ENCODE peak calls at places on chromosomes 6 and 20, in four cellular contexts. One of them, this sample, is unnamed.

GRCh38 chr6:155530219-155530834 is 74.7 kb upstream of the NOX3 start:
- DNase-seq in HepG2: peak
- DNase-seq in K562: peak
- DNase-seq in GM12878: no peak
- DNase-seq in this sample: peak

GRCh38 chr6:141326426-141326825 is 806.3 kb upstream of the GJE1 start:
- DNase-seq in HepG2: peak
- DNase-seq in K562: peak
- DNase-seq in GM12878: no peak
- DNase-seq in this sample: no peak

GRCh38 chr20:2978519-2978918 is 64.9 kb upstream of the GNRH2 start:
- DNase-seq in GM12878: no peak
- DNase-seq in K562: no peak
- DNase-seq in HepG2: no peak
- DNase-seq in this sample: no peak

GRCh38 chr6:10695086-10695657 is 400 bp downstream of the PAK1IP1 start:
- DNase-seq in K562: peak
- DNase-seq in GM12878: no peak
- DNase-seq in HepG2: no peak
- DNase-seq in this sample: no peak

GRCh38 chr6:167712332-167713087 is 114.2 kb upstream of the AFDN start:
- DNase-seq in HepG2: no peak
- DNase-seq in K562: no peak
- DNase-seq in GM12878: no peak
- DNase-seq in this sample: no peak

GRCh38 chr6:107116328-107116892 is 1.1 kb upstream of the BEND3 start:
- DNase-seq in GM12878: no peak
- DNase-seq in K562: peak
- DNase-seq in HepG2: no peak
- DNase-seq in this sample: no peak

GRCh38 chr6:13256614-13257013 is 71.7 kb downstream of the TBC1D7 start:
- DNase-seq in HepG2: peak
- DNase-seq in GM12878: no peak
- DNase-seq in K562: peak
- DNase-seq in this sample: no peak

GRCh38 chr20:35837577-35838195 is 65.9 kb downstream of the PHF20 start:
- DNase-seq in HepG2: no peak
- DNase-seq in GM12878: no peak
- DNase-seq in K562: no peak
- DNase-seq in this sample: no peak

GRCh38 chr6:142821860-142822259 is 123.1 kb downstream of the HIVEP2 start:
- DNase-seq in GM12878: no peak
- DNase-seq in HepG2: no peak
- DNase-seq in K562: no peak
- DNase-seq in this sample: no peak

GRCh38 chr20:53174454-53174853 is 202.3 kb downstream of the TSHZ2 start:
- DNase-seq in K562: peak
- DNase-seq in GM12878: no peak
- DNase-seq in HepG2: no peak
- DNase-seq in this sample: no peak

GRCh38 chr20:53176133-53176532 is 204.0 kb downstream of the TSHZ2 start:
- DNase-seq in GM12878: no peak
- DNase-seq in HepG2: no peak
- DNase-seq in K562: no peak
- DNase-seq in this sample: no peak

GRCh38 chr20:53179749-53180148 is 207.6 kb downstream of the TSHZ2 start:
- DNase-seq in HepG2: no peak
- DNase-seq in K562: no peak
- DNase-seq in GM12878: no peak
- DNase-seq in this sample: no peak

GRCh38 chr20:53175135-53175780 is 203.1 kb downstream of the TSHZ2 start:
- DNase-seq in GM12878: no peak
- DNase-seq in HepG2: no peak
- DNase-seq in K562: peak
- DNase-seq in this sample: no peak

DNA sequence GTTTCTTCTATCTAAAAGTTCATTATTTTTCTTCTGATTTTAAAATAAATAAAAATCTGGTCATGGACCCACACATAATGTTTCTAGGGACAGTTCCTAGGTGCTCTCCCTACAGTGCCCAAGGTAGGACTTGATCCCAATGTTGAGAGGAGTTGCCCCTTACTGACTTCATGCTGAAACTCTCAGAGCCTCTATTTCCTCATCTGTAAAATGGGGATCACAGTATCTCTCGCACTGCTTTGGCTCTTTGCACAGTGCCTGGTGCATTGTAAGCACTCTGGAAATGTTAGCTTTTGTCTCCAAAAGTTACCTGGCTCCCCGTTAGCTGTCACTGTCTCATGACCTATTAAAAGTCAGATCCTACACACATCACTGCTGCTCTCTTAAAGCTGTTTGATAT is 205.5 kb downstream of the TSHZ2 start:
- DNase-seq in HepG2: no peak
- DNase-seq in GM12878: no peak
- DNase-seq in K562: no peak
- DNase-seq in this sample: no peak
- TF ChIP-seq FOXM1 in HepG2: no peak
- TF ChIP-seq FOXM1 in GM12878: no peak
- TF ChIP-seq FOXM1 in K562: no peak
- TF ChIP-seq FOXM1 in this sample: no peak

GRCh38 chr6:123744840-123745239 is 58.8 kb upstream of the NKAIN2 start:
- DNase-seq in GM12878: no peak
- DNase-seq in HepG2: no peak
- DNase-seq in K562: no peak
- DNase-seq in this sample: no peak

GRCh38 chr6:123747515-123747914 is 56.1 kb upstream of the NKAIN2 start:
- DNase-seq in GM12878: no peak
- DNase-seq in HepG2: no peak
- DNase-seq in K562: no peak
- DNase-seq in this sample: no peak

GRCh38 chr6:123742626-123743025 is 61.0 kb upstream of the NKAIN2 start:
- DNase-seq in HepG2: no peak
- DNase-seq in K562: no peak
- DNase-seq in GM12878: no peak
- DNase-seq in this sample: no peak

GRCh38 chr6:123745877-123746276 is 57.8 kb upstream of the NKAIN2 start:
- DNase-seq in HepG2: no peak
- DNase-seq in GM12878: no peak
- DNase-seq in K562: no peak
- DNase-seq in this sample: no peak
- TF ChIP-seq SP1 in HepG2: no peak
- TF ChIP-seq SP1 in GM12878: no peak
- TF ChIP-seq SP1 in K562: no peak
- TF ChIP-seq SP1 in this sample: no peak

GRCh38 chr6:134910596-134910935 is 39.3 kb downstream of the ALDH8A1 start:
- DNase-seq in K562: no peak
- DNase-seq in GM12878: no peak
- DNase-seq in HepG2: no peak
- DNase-seq in this sample: no peak

GRCh38 chr6:134908906-134909516 is 40.9 kb downstream of the ALDH8A1 start:
- DNase-seq in HepG2: peak
- DNase-seq in GM12878: no peak
- DNase-seq in K562: peak
- DNase-seq in this sample: no peak

GRCh38 chr6:134909701-134910595 is 40.0 kb downstream of the ALDH8A1 start:
- DNase-seq in HepG2: no peak
- DNase-seq in K562: no peak
- DNase-seq in GM12878: no peak
- DNase-seq in this sample: no peak

GRCh38 chr6:134911532-134911931 is 38.4 kb downstream of the ALDH8A1 start:
- DNase-seq in GM12878: no peak
- DNase-seq in K562: no peak
- DNase-seq in HepG2: no peak
- DNase-seq in this sample: no peak
- TF ChIP-seq FOXM1 in GM12878: no peak
- TF ChIP-seq FOXM1 in K562: no peak
- TF ChIP-seq FOXM1 in HepG2: no peak
- TF ChIP-seq FOXM1 in this sample: no peak

DNA sequence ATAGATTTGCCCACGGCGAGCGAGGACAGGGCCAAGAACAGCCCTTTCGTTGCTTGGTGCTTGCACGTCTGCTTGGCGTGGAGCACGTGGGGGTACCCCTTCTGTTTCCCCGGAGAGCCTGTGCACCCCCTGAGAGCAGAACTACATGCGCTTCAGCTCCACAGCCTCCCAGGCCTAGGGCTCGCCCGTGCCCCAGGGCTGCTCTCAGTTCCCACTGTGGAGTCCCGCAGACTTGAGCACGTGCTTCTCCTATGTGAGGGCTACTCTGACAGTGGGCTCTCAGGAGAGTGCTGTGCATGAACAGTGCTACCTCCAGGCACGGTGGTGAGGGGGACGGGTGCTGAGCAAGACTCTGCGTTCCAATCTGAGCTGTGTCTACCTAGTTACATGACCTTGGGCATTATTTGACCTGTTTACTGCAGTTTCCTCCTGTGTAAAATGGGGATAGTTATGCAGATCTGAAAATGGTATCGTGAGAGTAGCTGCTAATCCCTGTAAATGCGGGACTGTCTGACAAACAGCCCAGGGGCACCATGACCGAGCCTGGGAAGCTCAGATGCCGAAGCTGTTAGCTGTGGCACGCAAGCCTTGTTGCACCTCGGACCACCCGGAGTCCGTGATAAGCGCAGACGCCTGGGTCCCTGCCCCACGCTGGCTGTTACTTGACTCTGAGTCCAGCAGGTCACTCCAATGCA is 82.4 kb downstream of the IRF4 start:
- DNase-seq in GM12878: no peak
- DNase-seq in HepG2: no peak
- DNase-seq in K562: no peak
- DNase-seq in this sample: no peak
- TF ChIP-seq SP1 in GM12878: no peak
- TF ChIP-seq SP1 in HepG2: no peak
- TF ChIP-seq SP1 in K562: no peak
- TF ChIP-seq SP1 in this sample: no peak

GRCh38 chr6:116954335-116954734 is 77.3 kb downstream of the RFX6 start:
- DNase-seq in K562: no peak
- DNase-seq in GM12878: no peak
- DNase-seq in HepG2: no peak
- DNase-seq in this sample: no peak

GRCh38 chr6:116948535-116949304 is 71.7 kb downstream of the RFX6 start:
- DNase-seq in HepG2: peak
- DNase-seq in GM12878: no peak
- DNase-seq in K562: no peak
- DNase-seq in this sample: no peak

GRCh38 chr6:116945809-116946208 is 68.8 kb downstream of the RFX6 start:
- DNase-seq in HepG2: no peak
- DNase-seq in K562: no peak
- DNase-seq in GM12878: no peak
- DNase-seq in this sample: no peak

GRCh38 chr6:116954938-116955337 is 77.9 kb downstream of the RFX6 start:
- DNase-seq in HepG2: peak
- DNase-seq in K562: no peak
- DNase-seq in GM12878: no peak
- DNase-seq in this sample: no peak

GRCh38 chr6:116949964-116950363 is 72.9 kb downstream of the RFX6 start:
- DNase-seq in HepG2: no peak
- DNase-seq in K562: no peak
- DNase-seq in GM12878: no peak
- DNase-seq in this sample: no peak
- TF ChIP-seq FOXM1 in HepG2: no peak
- TF ChIP-seq FOXM1 in K562: no peak
- TF ChIP-seq FOXM1 in GM12878: no peak
- TF ChIP-seq FOXM1 in this sample: no peak

DNA sequence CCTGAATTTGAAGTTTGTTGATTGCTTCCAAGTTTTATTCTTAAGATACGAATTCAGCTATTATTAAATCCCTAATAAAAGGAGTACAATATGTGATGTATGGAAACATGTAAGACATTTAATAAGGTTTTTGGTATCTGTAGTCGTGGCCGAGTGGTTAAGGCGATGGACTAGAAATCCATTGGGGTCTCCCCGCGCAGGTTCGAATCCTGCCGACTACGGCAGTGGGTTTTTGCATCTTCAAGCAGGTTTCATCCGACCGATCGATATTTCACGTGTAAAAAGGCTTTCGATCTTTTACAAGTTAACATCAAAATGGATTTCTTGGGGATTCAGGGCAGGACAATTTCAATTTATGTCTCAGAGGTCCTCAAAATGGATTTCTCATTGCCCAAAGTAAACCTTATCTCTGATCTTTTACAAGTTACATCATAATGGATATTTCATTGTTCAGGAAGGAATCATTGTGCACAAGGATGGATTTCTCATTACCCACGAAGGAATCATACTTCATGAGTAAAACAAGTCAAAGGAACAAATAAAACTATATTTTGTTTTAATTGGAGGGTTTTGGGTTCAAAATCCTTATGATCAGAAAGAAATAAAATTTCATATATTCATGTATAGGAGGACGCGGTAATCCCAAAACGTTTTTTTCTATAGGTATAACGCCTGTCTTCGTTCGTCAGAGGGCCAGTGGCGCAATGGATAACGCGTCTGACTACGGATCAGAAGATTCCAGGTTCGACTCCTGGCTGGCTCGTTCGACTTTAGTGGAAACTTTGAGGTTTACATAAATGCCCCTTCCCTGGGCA is 37.3 kb upstream of the BTN3A2 start:
- DNase-seq in K562: peak
- DNase-seq in HepG2: peak
- DNase-seq in GM12878: no peak
- DNase-seq in this sample: no peak
- TF ChIP-seq SP1 in K562: peak
- TF ChIP-seq SP1 in HepG2: no peak
- TF ChIP-seq SP1 in GM12878: no peak
- TF ChIP-seq SP1 in this sample: no peak

GRCh38 chr6:134452901-134453300 is 135.0 kb upstream of the SGK1 start:
- DNase-seq in GM12878: no peak
- DNase-seq in HepG2: no peak
- DNase-seq in K562: no peak
- DNase-seq in this sample: no peak

GRCh38 chr6:134455319-134455718 is 137.4 kb upstream of the SGK1 start:
- DNase-seq in K562: no peak
- DNase-seq in GM12878: no peak
- DNase-seq in HepG2: no peak
- DNase-seq in this sample: no peak

GRCh38 chr6:134453792-134454510 is 136.0 kb upstream of the SGK1 start:
- DNase-seq in HepG2: no peak
- DNase-seq in K562: no peak
- DNase-seq in GM12878: no peak
- DNase-seq in this sample: no peak

GRCh38 chr6:134456284-134456683 is 138.4 kb upstream of the SGK1 start:
- DNase-seq in HepG2: no peak
- DNase-seq in K562: no peak
- DNase-seq in GM12878: no peak
- DNase-seq in this sample: no peak

DNA sequence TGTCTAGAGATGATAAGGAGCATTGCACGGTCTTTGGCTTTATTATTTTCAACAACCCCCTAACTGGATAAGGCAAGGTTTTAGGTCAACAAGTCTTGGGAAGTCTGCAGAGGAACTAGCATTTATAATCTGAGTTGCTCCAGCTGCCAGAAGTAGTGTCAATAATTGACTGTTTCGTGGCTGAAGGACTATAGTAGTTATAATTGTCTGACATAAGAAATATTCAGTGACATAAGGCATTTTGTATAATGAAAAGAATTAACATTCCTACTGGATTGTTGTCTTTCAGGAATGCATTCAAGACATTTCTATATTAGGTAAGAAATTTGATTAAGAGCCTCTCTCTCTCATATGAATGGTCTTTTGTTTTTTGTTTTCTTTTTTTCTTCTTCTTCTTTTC is 136.9 kb upstream of the SGK1 start:
- DNase-seq in HepG2: no peak
- DNase-seq in GM12878: no peak
- DNase-seq in K562: no peak
- DNase-seq in this sample: no peak
- TF ChIP-seq FOXM1 in HepG2: no peak
- TF ChIP-seq FOXM1 in GM12878: no peak
- TF ChIP-seq FOXM1 in K562: no peak
- TF ChIP-seq FOXM1 in this sample: no peak

GRCh38 chr20:23541330-23541729 is 27.0 kb downstream of the CST9L start:
- DNase-seq in K562: no peak
- DNase-seq in HepG2: peak
- DNase-seq in GM12878: no peak
- DNase-seq in this sample: no peak
- TF ChIP-seq SP1 in K562: no peak
- TF ChIP-seq SP1 in HepG2: no peak
- TF ChIP-seq SP1 in GM12878: no peak
- TF ChIP-seq SP1 in this sample: no peak